ENCODE peak calls at places on chromosomes 5 and 9, in four cellular contexts. One of them, this sample, is unnamed. For H3K36me3, the result is how much of the 10 kb centered on the place peaks cover.

GRCh38 chr5:163565931-163566608 is 60.7 kb downstream of the MAT2B start:
- DNase-seq in suprapubic skin: no peak
- DNase-seq in SK-N-SH: no peak
- DNase-seq in ovary: no peak
- DNase-seq in this sample: peak

GRCh38 chr9:78932849-78933627 is 636.1 kb downstream of the PSAT1 start:
- DNase-seq in SK-N-SH: no peak
- DNase-seq in ovary: no peak
- DNase-seq in suprapubic skin: no peak
- DNase-seq in this sample: no peak

GRCh38 chr9:35350827-35351549 is 138.9 kb upstream of the RUSC2 start:
- DNase-seq in suprapubic skin: no peak
- DNase-seq in SK-N-SH: no peak
- DNase-seq in ovary: no peak
- DNase-seq in this sample: no peak

GRCh38 chr9:19026375-19026774 is 6.6 kb downstream of the SAXO1 start:
- DNase-seq in SK-N-SH: no peak
- DNase-seq in suprapubic skin: no peak
- DNase-seq in ovary: no peak
- DNase-seq in this sample: no peak

GRCh38 chr5:106862450-106863193 is 808.1 kb downstream of the EFNA5 start:
- DNase-seq in ovary: no peak
- DNase-seq in SK-N-SH: peak
- DNase-seq in suprapubic skin: no peak
- DNase-seq in this sample: no peak

GRCh38 chr5:97046270-97046982 is 96.0 kb downstream of the LIX1 start:
- DNase-seq in suprapubic skin: no peak
- DNase-seq in ovary: no peak
- DNase-seq in SK-N-SH: no peak
- DNase-seq in this sample: no peak

GRCh38 chr5:1543398-1544293 is 19.9 kb upstream of the LPCAT1 start:
- DNase-seq in suprapubic skin: peak
- DNase-seq in ovary: no peak
- DNase-seq in SK-N-SH: no peak
- DNase-seq in this sample: no peak

GRCh38 chr9:131809941-131810344 is 70.1 kb upstream of the RAPGEF1 start:
- DNase-seq in suprapubic skin: no peak
- DNase-seq in SK-N-SH: no peak
- DNase-seq in ovary: no peak
- DNase-seq in this sample: no peak

GRCh38 chr9:109914280-109915027 is 134.5 kb downstream of the PALM2AKAP2 start:
- DNase-seq in suprapubic skin: no peak
- DNase-seq in SK-N-SH: no peak
- DNase-seq in ovary: no peak
- DNase-seq in this sample: no peak

GRCh38 chr9:109912726-109913460 is 132.9 kb downstream of the PALM2AKAP2 start:
- DNase-seq in ovary: no peak
- DNase-seq in suprapubic skin: no peak
- DNase-seq in SK-N-SH: no peak
- DNase-seq in this sample: peak

GRCh38 chr9:109912082-109912581 is 132.1 kb downstream of the PALM2AKAP2 start:
- DNase-seq in suprapubic skin: no peak
- DNase-seq in ovary: no peak
- DNase-seq in SK-N-SH: no peak
- DNase-seq in this sample: no peak

GRCh38 chr9:109910616-109911568 is 130.9 kb downstream of the PALM2AKAP2 start:
- DNase-seq in SK-N-SH: no peak
- DNase-seq in suprapubic skin: no peak
- DNase-seq in ovary: no peak
- DNase-seq in this sample: no peak

DNA sequence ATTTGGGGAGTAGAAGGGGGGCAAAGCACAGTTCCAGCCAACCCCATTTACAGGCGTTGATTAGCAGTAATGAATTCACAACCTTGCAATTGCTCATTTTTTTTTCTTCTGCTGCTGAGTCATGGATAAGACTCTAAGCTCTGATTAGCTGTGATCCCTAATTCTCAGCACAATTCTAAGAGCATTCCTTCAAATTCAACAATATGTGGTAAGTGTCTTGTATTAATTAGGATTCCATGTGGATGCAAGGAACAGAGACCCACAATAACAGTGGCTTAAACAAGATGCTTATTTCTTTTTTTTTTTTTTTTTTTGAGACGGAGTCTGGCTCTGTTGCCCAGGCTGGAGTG is 133.4 kb downstream of the PALM2AKAP2 start:
- DNase-seq in ovary: no peak
- DNase-seq in suprapubic skin: no peak
- DNase-seq in SK-N-SH: no peak
- DNase-seq in this sample: no peak
- H3K4me3 ChIP-seq in ovary: no peak
- H3K4me3 ChIP-seq in suprapubic skin: no peak
- H3K4me3 ChIP-seq in SK-N-SH: no peak
- H3K4me3 ChIP-seq in this sample: no peak

GRCh38 chr9:127875306-127875966 is 2.0 kb downstream of the AK1 start:
- DNase-seq in suprapubic skin: no peak
- DNase-seq in SK-N-SH: no peak
- DNase-seq in ovary: peak
- DNase-seq in this sample: no peak
- TF ChIP-seq EP300 in suprapubic skin: no peak
- TF ChIP-seq EP300 in SK-N-SH: no peak
- TF ChIP-seq EP300 in ovary: no peak
- TF ChIP-seq EP300 in this sample: no peak

DNA sequence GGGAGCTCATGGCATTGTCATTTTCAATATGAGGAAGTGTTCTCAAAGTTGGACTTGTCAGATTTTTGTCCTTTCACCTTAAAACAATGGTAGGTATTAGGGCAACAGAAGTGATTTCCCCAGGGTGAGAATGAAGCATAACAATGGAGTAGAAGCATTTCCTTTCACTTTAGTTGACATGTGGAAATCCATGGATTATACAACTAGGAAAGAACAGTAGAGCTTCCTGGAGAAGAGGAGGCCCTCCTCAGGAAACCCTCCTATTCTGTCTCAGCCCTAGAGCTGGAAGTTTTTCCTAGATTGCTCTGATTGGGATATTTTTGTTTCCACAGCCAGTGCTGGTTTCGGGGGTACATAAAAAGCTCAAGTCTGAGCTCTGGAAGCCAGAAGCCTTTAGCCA is 13.8 kb upstream of the REEP2 start:
- DNase-seq in ovary: no peak
- DNase-seq in suprapubic skin: no peak
- DNase-seq in SK-N-SH: no peak
- DNase-seq in this sample: no peak
- H3K36me3 ChIP-seq in ovary: under half
- H3K36me3 ChIP-seq in suprapubic skin: half or more
- H3K36me3 ChIP-seq in SK-N-SH: half or more
- H3K36me3 ChIP-seq in this sample: half or more

DNA sequence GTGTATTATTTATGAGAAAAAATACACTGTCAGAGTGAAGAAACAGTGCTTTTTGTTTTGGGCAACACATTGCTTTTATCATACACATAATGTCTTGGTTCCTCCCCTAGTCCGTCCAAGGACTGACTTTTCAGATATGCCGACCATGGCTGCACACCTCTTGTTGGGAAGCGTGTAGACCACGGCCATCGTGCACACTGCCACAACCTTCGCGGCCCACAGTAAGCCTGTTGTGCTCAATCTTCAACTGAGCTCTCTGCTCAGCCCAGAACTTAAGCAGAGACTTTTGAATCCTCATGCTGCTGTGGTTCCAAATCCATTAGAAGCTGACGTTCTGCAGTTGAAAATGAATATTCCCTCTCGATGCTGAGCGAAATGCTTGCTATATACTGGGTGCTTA is 157.6 kb upstream of the IRX2 start:
- DNase-seq in ovary: no peak
- DNase-seq in suprapubic skin: peak
- DNase-seq in SK-N-SH: no peak
- DNase-seq in this sample: peak
- H3K4me3 ChIP-seq in ovary: no peak
- H3K4me3 ChIP-seq in suprapubic skin: no peak
- H3K4me3 ChIP-seq in SK-N-SH: no peak
- H3K4me3 ChIP-seq in this sample: no peak

This sample was measured in stomach.